ENCODE peak calls at places on chromosome 15, in four cellular contexts. One of them, this sample, is unnamed.

GRCh38 chr15:100252779-100253417 is 88.9 kb downstream of the ADAMTS17 start:
- DNase-seq in HepG2: no peak
- DNase-seq in K562: no peak
- DNase-seq in GM12878: no peak
- DNase-seq in this sample: no peak

GRCh38 chr15:83871808-83872559 is 218.1 kb downstream of the ADAMTSL3 start:
- DNase-seq in K562: peak
- DNase-seq in HepG2: no peak
- DNase-seq in GM12878: peak
- DNase-seq in this sample: no peak

GRCh38 chr15:48644827-48645557 is 517 bp downstream of the FBN1 start:
- DNase-seq in K562: no peak
- DNase-seq in HepG2: no peak
- DNase-seq in GM12878: no peak
- DNase-seq in this sample: peak

GRCh38 chr15:22893081-22893480 is 54.6 kb downstream of the NIPA2 start:
- DNase-seq in GM12878: no peak
- DNase-seq in HepG2: no peak
- DNase-seq in K562: no peak
- DNase-seq in this sample: no peak

GRCh38 chr15:22956257-22956979 is 23.8 kb downstream of the CYFIP1 start:
- DNase-seq in GM12878: no peak
- DNase-seq in K562: no peak
- DNase-seq in HepG2: no peak
- DNase-seq in this sample: no peak

GRCh38 chr15:48974865-48975264 is 11.1 kb upstream of the SHC4 start:
- DNase-seq in K562: peak
- DNase-seq in HepG2: no peak
- DNase-seq in GM12878: no peak
- DNase-seq in this sample: peak

GRCh38 chr15:49898575-49899283 is 220.3 kb downstream of the ATP8B4 start:
- DNase-seq in K562: no peak
- DNase-seq in HepG2: no peak
- DNase-seq in GM12878: no peak
- DNase-seq in this sample: no peak

GRCh38 chr15:85743392-85744045 is 51.2 kb downstream of the KLHL25 start:
- DNase-seq in GM12878: no peak
- DNase-seq in HepG2: no peak
- DNase-seq in K562: no peak
- DNase-seq in this sample: no peak

GRCh38 chr15:40930430-40931299 is 1.5 kb downstream of the DLL4 start:
- DNase-seq in HepG2: peak
- DNase-seq in K562: peak
- DNase-seq in GM12878: no peak
- DNase-seq in this sample: peak

GRCh38 chr15:69386284-69386683 is 27.9 kb upstream of the KIF23 start:
- DNase-seq in HepG2: no peak
- DNase-seq in K562: no peak
- DNase-seq in GM12878: no peak
- DNase-seq in this sample: no peak

GRCh38 chr15:29938701-29939340 is 116.6 kb upstream of the TJP1 start:
- DNase-seq in HepG2: peak
- DNase-seq in GM12878: no peak
- DNase-seq in K562: no peak
- DNase-seq in this sample: no peak

GRCh38 chr15:63016234-63016633 is 26.3 kb upstream of the TPM1 start:
- DNase-seq in HepG2: no peak
- DNase-seq in GM12878: no peak
- DNase-seq in K562: no peak
- DNase-seq in this sample: no peak

GRCh38 chr15:34609658-34610057 is 26.2 kb upstream of the GOLGA8B start:
- DNase-seq in GM12878: peak
- DNase-seq in K562: no peak
- DNase-seq in HepG2: no peak
- DNase-seq in this sample: no peak

GRCh38 chr15:101035611-101036010 is 116.5 kb downstream of the LRRK1 start:
- DNase-seq in HepG2: no peak
- DNase-seq in GM12878: peak
- DNase-seq in K562: no peak
- DNase-seq in this sample: no peak

GRCh38 chr15:71409541-71409940 is 294.3 kb downstream of the THSD4 start:
- DNase-seq in HepG2: no peak
- DNase-seq in GM12878: no peak
- DNase-seq in K562: no peak
- DNase-seq in this sample: no peak

GRCh38 chr15:90930861-90931629 is 1.3 kb downstream of the HDDC3 start:
- DNase-seq in HepG2: no peak
- DNase-seq in GM12878: no peak
- DNase-seq in K562: no peak
- DNase-seq in this sample: no peak

GRCh38 chr15:92391640-92392039 is 2.0 kb upstream of the ST8SIA2 start:
- DNase-seq in K562: no peak
- DNase-seq in HepG2: peak
- DNase-seq in GM12878: no peak
- DNase-seq in this sample: peak

GRCh38 chr15:85100186-85100937 is 118.7 kb downstream of the PDE8A start:
- DNase-seq in HepG2: no peak
- DNase-seq in GM12878: no peak
- DNase-seq in K562: no peak
- DNase-seq in this sample: no peak

GRCh38 chr15:26891448-26891881 is 24.6 kb downstream of the GABRA5 start:
- DNase-seq in K562: peak
- DNase-seq in HepG2: peak
- DNase-seq in GM12878: no peak
- DNase-seq in this sample: peak

GRCh38 chr15:101193063-101193712 is 58.7 kb downstream of the CHSY1 start:
- DNase-seq in HepG2: no peak
- DNase-seq in K562: no peak
- DNase-seq in GM12878: no peak
- DNase-seq in this sample: no peak

GRCh38 chr15:76341366-76342045 is 4.9 kb downstream of the ISL2 start:
- DNase-seq in GM12878: no peak
- DNase-seq in K562: no peak
- DNase-seq in HepG2: no peak
- DNase-seq in this sample: no peak

GRCh38 chr15:27399236-27399635 is 428.3 kb downstream of the GABRG3 start:
- DNase-seq in K562: no peak
- DNase-seq in GM12878: no peak
- DNase-seq in HepG2: no peak
- DNase-seq in this sample: no peak

GRCh38 chr15:69039516-69040225 is 25.2 kb downstream of the NOX5 start:
- DNase-seq in K562: no peak
- DNase-seq in GM12878: no peak
- DNase-seq in HepG2: no peak
- DNase-seq in this sample: no peak

GRCh38 chr15:99145778-99146177 is 40.9 kb downstream of the SYNM start:
- DNase-seq in HepG2: no peak
- DNase-seq in GM12878: no peak
- DNase-seq in K562: no peak
- DNase-seq in this sample: no peak

GRCh38 chr15:71526061-71526460 is 284.3 kb upstream of the NR2E3 start:
- DNase-seq in K562: no peak
- DNase-seq in HepG2: no peak
- DNase-seq in GM12878: no peak
- DNase-seq in this sample: no peak

GRCh38 chr15:59174846-59175831 is 31.5 kb upstream of the LDHAL6B start:
- DNase-seq in GM12878: no peak
- DNase-seq in HepG2: peak
- DNase-seq in K562: peak
- DNase-seq in this sample: peak

GRCh38 chr15:100114526-100114925 is 227.2 kb downstream of the ADAMTS17 start:
- DNase-seq in HepG2: no peak
- DNase-seq in K562: no peak
- DNase-seq in GM12878: no peak
- DNase-seq in this sample: no peak

GRCh38 chr15:40543082-40543481 is 21.8 kb downstream of the CCDC32 start:
- DNase-seq in K562: no peak
- DNase-seq in GM12878: peak
- DNase-seq in HepG2: no peak
- DNase-seq in this sample: no peak

DNA sequence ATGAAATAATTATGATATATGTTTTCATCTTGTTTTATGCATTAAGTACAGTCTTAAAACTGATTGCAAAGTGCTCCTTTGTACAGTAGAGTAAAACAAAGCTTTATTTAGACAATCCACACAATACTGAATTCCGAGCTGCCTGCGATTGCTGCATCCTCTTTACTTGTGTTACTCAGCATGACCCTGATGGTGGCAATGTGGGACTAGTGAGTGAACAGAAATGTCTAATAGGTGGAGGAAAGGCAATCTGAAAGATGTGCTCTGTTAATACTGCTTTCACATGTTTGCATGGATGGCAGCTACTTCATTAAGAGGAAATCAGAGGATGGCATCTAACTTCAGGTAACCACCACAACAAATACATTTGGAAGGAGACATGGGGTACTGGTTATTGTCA is 930.4 kb upstream of the SEMA6D start:
- DNase-seq in K562: no peak
- DNase-seq in HepG2: no peak
- DNase-seq in GM12878: no peak
- DNase-seq in this sample: no peak
- TF ChIP-seq FOXK2 in K562: no peak
- TF ChIP-seq FOXK2 in HepG2: no peak
- TF ChIP-seq FOXK2 in GM12878: no peak
- TF ChIP-seq FOXK2 in this sample: no peak

DNA sequence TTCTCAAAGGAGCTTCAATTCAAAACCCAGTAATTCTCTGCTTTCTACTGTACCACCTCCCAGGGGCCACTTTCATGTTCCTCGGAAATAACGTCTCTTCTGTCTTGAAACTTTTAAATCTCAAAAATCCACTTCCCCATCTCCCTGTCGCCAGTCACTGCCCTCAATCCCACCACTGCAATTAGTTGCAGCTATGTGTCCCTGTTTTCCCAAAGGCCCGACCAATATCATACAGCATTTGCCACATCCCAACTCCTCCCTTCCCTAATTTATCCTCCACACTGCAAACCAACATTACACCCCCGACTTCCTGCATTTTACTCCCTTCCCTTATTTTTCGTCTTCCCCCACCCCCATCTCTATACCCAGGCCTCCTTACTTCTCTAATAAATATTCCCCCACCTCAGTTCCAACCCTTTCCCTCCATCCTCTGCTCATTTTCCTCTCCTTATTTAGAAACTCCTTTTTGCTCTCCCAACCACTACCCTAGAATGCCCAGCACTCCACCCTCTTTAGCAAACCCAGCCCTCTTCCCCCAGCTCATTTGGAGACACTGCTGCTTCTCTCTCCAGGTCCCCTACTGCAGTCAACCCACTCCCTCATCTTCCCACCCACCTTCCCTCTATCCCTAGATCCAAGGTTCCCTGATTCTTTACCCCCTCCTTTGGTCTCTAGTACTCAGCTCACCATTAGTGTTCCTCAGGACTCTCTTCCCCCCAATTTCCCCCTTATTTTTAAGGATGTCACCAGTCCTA is 1.1 kb downstream of the NPTN start:
- DNase-seq in HepG2: no peak
- DNase-seq in GM12878: no peak
- DNase-seq in K562: peak
- DNase-seq in this sample: peak
- TF ChIP-seq SP1 in HepG2: no peak
- TF ChIP-seq SP1 in GM12878: no peak
- TF ChIP-seq SP1 in K562: no peak
- TF ChIP-seq SP1 in this sample: no peak

GRCh38 chr15:74180689-74181602 is 7.4 kb downstream of the ISLR start:
- DNase-seq in HepG2: no peak
- DNase-seq in K562: no peak
- DNase-seq in GM12878: no peak
- DNase-seq in this sample: no peak
- TF ChIP-seq FOXK2 in HepG2: no peak
- TF ChIP-seq FOXK2 in K562: no peak
- TF ChIP-seq FOXK2 in GM12878: no peak
- TF ChIP-seq FOXK2 in this sample: no peak

DNA sequence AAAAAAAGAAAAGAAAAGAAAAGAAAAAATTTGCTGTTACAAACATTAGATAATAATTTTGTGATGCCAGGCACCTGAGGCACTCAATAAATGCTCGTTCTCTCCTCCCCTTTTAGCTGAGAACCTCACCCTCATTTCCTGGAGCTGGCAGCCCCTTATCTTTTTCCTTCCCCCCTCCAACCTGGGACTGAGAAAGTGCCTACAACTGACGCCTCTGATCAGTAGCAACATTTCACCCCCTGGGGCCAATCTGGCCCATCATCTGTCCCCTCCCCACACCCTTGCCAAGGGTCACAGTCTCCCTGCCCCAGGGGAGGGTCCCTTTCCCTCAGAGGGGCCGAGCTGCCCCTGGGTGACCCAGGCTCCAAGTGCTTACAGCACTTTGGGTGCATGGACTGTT is 12.6 kb upstream of the RNU6-1 start:
- DNase-seq in K562: peak
- DNase-seq in GM12878: no peak
- DNase-seq in HepG2: no peak
- DNase-seq in this sample: no peak
- TF ChIP-seq SP1 in K562: no peak
- TF ChIP-seq SP1 in GM12878: no peak
- TF ChIP-seq SP1 in HepG2: no peak
- TF ChIP-seq SP1 in this sample: no peak

GRCh38 chr15:52652984-52653383 is 26.2 kb downstream of the ATOSA start:
- DNase-seq in HepG2: no peak
- DNase-seq in GM12878: no peak
- DNase-seq in K562: no peak
- DNase-seq in this sample: no peak
- TF ChIP-seq FOXK2 in HepG2: no peak
- TF ChIP-seq FOXK2 in GM12878: no peak
- TF ChIP-seq FOXK2 in K562: peak
- TF ChIP-seq FOXK2 in this sample: no peak

GRCh38 chr15:45131510-45131909 is 1.7 kb downstream of the DUOX1 start:
- DNase-seq in GM12878: no peak
- DNase-seq in HepG2: peak
- DNase-seq in K562: no peak
- DNase-seq in this sample: no peak

GRCh38 chr15:45128971-45129639 is 574 bp downstream of the DUOXA1 start:
- DNase-seq in K562: no peak
- DNase-seq in GM12878: no peak
- DNase-seq in HepG2: no peak
- DNase-seq in this sample: no peak

GRCh38 chr15:45126535-45127158 is 3.0 kb downstream of the DUOXA1 start:
- DNase-seq in K562: peak
- DNase-seq in GM12878: no peak
- DNase-seq in HepG2: peak
- DNase-seq in this sample: peak

GRCh38 chr15:45130291-45131000 is 652 bp downstream of the DUOX1 start:
- DNase-seq in GM12878: no peak
- DNase-seq in HepG2: no peak
- DNase-seq in K562: no peak
- DNase-seq in this sample: no peak

DNA sequence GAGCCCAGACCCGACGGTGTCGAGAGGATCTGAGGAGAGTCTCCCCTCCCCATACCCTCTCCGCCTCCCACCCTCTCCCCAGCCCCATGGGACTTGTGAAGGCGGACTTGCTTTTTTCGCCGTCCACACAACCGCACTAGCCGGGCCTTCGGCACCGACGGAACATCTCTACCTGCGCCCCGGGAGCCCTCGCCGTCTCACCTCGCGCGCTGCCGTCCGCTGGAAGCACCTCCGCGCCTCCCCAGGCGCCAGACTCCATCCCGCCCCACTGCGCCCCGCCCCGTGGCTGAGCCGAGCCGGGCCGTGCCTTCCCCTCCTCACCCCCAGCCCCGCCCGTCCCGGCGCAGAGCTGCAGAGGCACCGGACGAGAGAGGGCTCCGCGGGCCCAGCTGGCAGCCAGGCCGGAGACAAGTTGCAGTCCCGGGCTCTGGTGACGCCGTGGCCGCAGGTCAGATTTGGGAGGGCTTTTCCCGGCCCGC is at the start of the genes DUOX1 and DUOXA1:
- DNase-seq in GM12878: no peak
- DNase-seq in K562: peak
- DNase-seq in HepG2: no peak
- DNase-seq in this sample: no peak
- TF ChIP-seq SP1 in GM12878: no peak
- TF ChIP-seq SP1 in K562: no peak
- TF ChIP-seq SP1 in HepG2: no peak
- TF ChIP-seq SP1 in this sample: no peak

This sample was measured in HEK293T.